ENCODE peak calls at places on chromosomes 5 and 9, in six cellular contexts. One of them, this sample, is unnamed. For H3K4me1, the result is how much of the 10 kb centered on the place peaks cover.

GRCh38 chr9:93252781-93253530 is 69.0 kb downstream of the WNK2 start:
- DNase-seq in upper lobe of right lung: peak
- DNase-seq in body of pancreas: peak
- DNase-seq in Peyer's patch: no peak
- DNase-seq in heart left ventricle: peak
- DNase-seq in GM12878: no peak
- DNase-seq in this sample: no peak

GRCh38 chr9:70043689-70044449 is at the start of gene MAMDC2:
- DNase-seq in upper lobe of right lung: peak
- DNase-seq in Peyer's patch: no peak
- DNase-seq in heart left ventricle: peak
- DNase-seq in body of pancreas: peak
- DNase-seq in GM12878: no peak
- DNase-seq in this sample: peak

GRCh38 chr5:34998058-34998789 is 49.5 kb downstream of the AGXT2 start:
- DNase-seq in upper lobe of right lung: no peak
- DNase-seq in GM12878: no peak
- DNase-seq in heart left ventricle: peak
- DNase-seq in body of pancreas: no peak
- DNase-seq in Peyer's patch: no peak
- DNase-seq in this sample: no peak

GRCh38 chr9:93668261-93668871 is 92.0 kb downstream of the PHF2 start:
- DNase-seq in body of pancreas: peak
- DNase-seq in upper lobe of right lung: peak
- DNase-seq in Peyer's patch: peak
- DNase-seq in heart left ventricle: peak
- DNase-seq in GM12878: no peak
- DNase-seq in this sample: no peak

GRCh38 chr5:129724647-129725046 is 23.2 kb upstream of the MINAR2 start:
- DNase-seq in body of pancreas: no peak
- DNase-seq in Peyer's patch: no peak
- DNase-seq in upper lobe of right lung: no peak
- DNase-seq in heart left ventricle: no peak
- DNase-seq in GM12878: no peak
- DNase-seq in this sample: no peak

GRCh38 chr5:100406640-100407039 is 128.5 kb upstream of the FAM174A start:
- DNase-seq in GM12878: no peak
- DNase-seq in Peyer's patch: no peak
- DNase-seq in upper lobe of right lung: no peak
- DNase-seq in heart left ventricle: no peak
- DNase-seq in body of pancreas: no peak
- DNase-seq in this sample: no peak

GRCh38 chr5:151686673-151687378 is at the start of gene SPARC:
- DNase-seq in upper lobe of right lung: peak
- DNase-seq in heart left ventricle: peak
- DNase-seq in Peyer's patch: peak
- DNase-seq in GM12878: no peak
- DNase-seq in body of pancreas: peak
- DNase-seq in this sample: peak

GRCh38 chr9:127561491-127562270 is 50.4 kb upstream of the STXBP1 start:
- DNase-seq in GM12878: no peak
- DNase-seq in Peyer's patch: no peak
- DNase-seq in body of pancreas: peak
- DNase-seq in heart left ventricle: peak
- DNase-seq in upper lobe of right lung: peak
- DNase-seq in this sample: no peak

GRCh38 chr5:154071799-154072781 is 33.3 kb downstream of the MFAP3 start:
- DNase-seq in upper lobe of right lung: peak
- DNase-seq in body of pancreas: peak
- DNase-seq in heart left ventricle: peak
- DNase-seq in GM12878: peak
- DNase-seq in Peyer's patch: peak
- DNase-seq in this sample: peak

GRCh38 chr5:177371705-177372533 is 12.3 kb upstream of the SLC34A1 start:
- DNase-seq in GM12878: no peak
- DNase-seq in Peyer's patch: no peak
- DNase-seq in heart left ventricle: no peak
- DNase-seq in upper lobe of right lung: no peak
- DNase-seq in body of pancreas: no peak
- DNase-seq in this sample: no peak

GRCh38 chr5:177370488-177371119 is 12.9 kb downstream of the RGS14 start:
- DNase-seq in body of pancreas: peak
- DNase-seq in GM12878: no peak
- DNase-seq in Peyer's patch: peak
- DNase-seq in heart left ventricle: peak
- DNase-seq in upper lobe of right lung: peak
- DNase-seq in this sample: peak

GRCh38 chr5:177372534-177372896 is 11.7 kb upstream of the SLC34A1 start:
- DNase-seq in Peyer's patch: peak
- DNase-seq in body of pancreas: no peak
- DNase-seq in heart left ventricle: no peak
- DNase-seq in upper lobe of right lung: no peak
- DNase-seq in GM12878: no peak
- DNase-seq in this sample: no peak

GRCh38 chr5:177369913-177370487 is 12.3 kb downstream of the RGS14 start:
- DNase-seq in body of pancreas: peak
- DNase-seq in heart left ventricle: no peak
- DNase-seq in Peyer's patch: no peak
- DNase-seq in GM12878: no peak
- DNase-seq in upper lobe of right lung: no peak
- DNase-seq in this sample: no peak

GRCh38 chr5:177371120-177371537 is 13.1 kb upstream of the SLC34A1 start:
- DNase-seq in heart left ventricle: no peak
- DNase-seq in GM12878: no peak
- DNase-seq in upper lobe of right lung: no peak
- DNase-seq in body of pancreas: peak
- DNase-seq in Peyer's patch: no peak
- DNase-seq in this sample: no peak
- H3K4me1 ChIP-seq in heart left ventricle: under half
- H3K4me1 ChIP-seq in GM12878: under half
- H3K4me1 ChIP-seq in upper lobe of right lung: under half
- H3K4me1 ChIP-seq in body of pancreas: half or more
- H3K4me1 ChIP-seq in Peyer's patch: under half
- H3K4me1 ChIP-seq in this sample: under half

DNA sequence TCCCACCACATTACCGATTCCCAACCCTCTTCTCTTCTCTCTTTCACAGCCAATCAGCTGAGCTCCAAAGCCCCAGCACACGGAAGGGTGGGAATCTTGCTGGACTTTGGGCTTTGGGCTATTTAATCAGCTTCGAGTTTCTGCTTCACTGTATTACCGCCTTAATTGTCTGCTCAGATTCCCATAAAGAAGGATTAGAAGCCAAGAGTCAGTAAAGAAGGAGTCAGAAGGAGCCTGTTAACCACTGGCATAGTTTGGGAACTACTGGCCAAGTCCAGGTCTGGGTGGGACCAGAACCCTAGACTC is 4.4 kb downstream of the SPRY4 start:
- DNase-seq in heart left ventricle: no peak
- DNase-seq in Peyer's patch: no peak
- DNase-seq in GM12878: no peak
- DNase-seq in upper lobe of right lung: no peak
- DNase-seq in body of pancreas: no peak
- DNase-seq in this sample: no peak
- H3K4me1 ChIP-seq in heart left ventricle: half or more
- H3K4me1 ChIP-seq in Peyer's patch: under half
- H3K4me1 ChIP-seq in GM12878: under half
- H3K4me1 ChIP-seq in upper lobe of right lung: half or more
- H3K4me1 ChIP-seq in body of pancreas: under half
- H3K4me1 ChIP-seq in this sample: under half

GRCh38 chr9:87613265-87614111 is 112.4 kb upstream of the CTSL start:
- DNase-seq in GM12878: peak
- DNase-seq in body of pancreas: no peak
- DNase-seq in Peyer's patch: no peak
- DNase-seq in heart left ventricle: no peak
- DNase-seq in upper lobe of right lung: no peak
- DNase-seq in this sample: no peak
- H3K4me1 ChIP-seq in GM12878: under half
- H3K4me1 ChIP-seq in body of pancreas: under half
- H3K4me1 ChIP-seq in Peyer's patch: under half
- H3K4me1 ChIP-seq in heart left ventricle: under half
- H3K4me1 ChIP-seq in upper lobe of right lung: half or more
- H3K4me1 ChIP-seq in this sample: under half

GRCh38 chr9:85200726-85201402 is 531.3 kb downstream of the NTRK2 start:
- DNase-seq in body of pancreas: peak
- DNase-seq in upper lobe of right lung: no peak
- DNase-seq in heart left ventricle: no peak
- DNase-seq in GM12878: no peak
- DNase-seq in Peyer's patch: no peak
- DNase-seq in this sample: no peak

GRCh38 chr9:85202596-85202995 is 533.1 kb downstream of the NTRK2 start:
- DNase-seq in GM12878: no peak
- DNase-seq in heart left ventricle: no peak
- DNase-seq in Peyer's patch: no peak
- DNase-seq in body of pancreas: no peak
- DNase-seq in upper lobe of right lung: no peak
- DNase-seq in this sample: no peak
- H3K4me1 ChIP-seq in GM12878: under half
- H3K4me1 ChIP-seq in heart left ventricle: under half
- H3K4me1 ChIP-seq in Peyer's patch: under half
- H3K4me1 ChIP-seq in body of pancreas: under half
- H3K4me1 ChIP-seq in upper lobe of right lung: under half
- H3K4me1 ChIP-seq in this sample: under half

GRCh38 chr5:133890308-133890707 is 78.1 kb downstream of the C5orf15 start:
- DNase-seq in upper lobe of right lung: no peak
- DNase-seq in heart left ventricle: no peak
- DNase-seq in Peyer's patch: no peak
- DNase-seq in GM12878: no peak
- DNase-seq in body of pancreas: no peak
- DNase-seq in this sample: no peak

GRCh38 chr5:133888625-133888991 is 79.8 kb downstream of the C5orf15 start:
- DNase-seq in body of pancreas: no peak
- DNase-seq in upper lobe of right lung: peak
- DNase-seq in heart left ventricle: no peak
- DNase-seq in GM12878: no peak
- DNase-seq in Peyer's patch: no peak
- DNase-seq in this sample: no peak

GRCh38 chr5:133890776-133891280 is 77.6 kb downstream of the C5orf15 start:
- DNase-seq in GM12878: no peak
- DNase-seq in heart left ventricle: no peak
- DNase-seq in body of pancreas: no peak
- DNase-seq in upper lobe of right lung: peak
- DNase-seq in Peyer's patch: no peak
- DNase-seq in this sample: no peak

GRCh38 chr5:133891390-133891789 is 77.0 kb downstream of the C5orf15 start:
- DNase-seq in Peyer's patch: no peak
- DNase-seq in heart left ventricle: no peak
- DNase-seq in upper lobe of right lung: peak
- DNase-seq in body of pancreas: no peak
- DNase-seq in GM12878: no peak
- DNase-seq in this sample: no peak

GRCh38 chr5:133889271-133889905 is 79.0 kb downstream of the C5orf15 start:
- DNase-seq in upper lobe of right lung: peak
- DNase-seq in body of pancreas: no peak
- DNase-seq in GM12878: no peak
- DNase-seq in heart left ventricle: no peak
- DNase-seq in Peyer's patch: no peak
- DNase-seq in this sample: no peak
- H3K4me1 ChIP-seq in upper lobe of right lung: under half
- H3K4me1 ChIP-seq in body of pancreas: under half
- H3K4me1 ChIP-seq in GM12878: under half
- H3K4me1 ChIP-seq in heart left ventricle: under half
- H3K4me1 ChIP-seq in Peyer's patch: under half
- H3K4me1 ChIP-seq in this sample: under half

GRCh38 chr5:141523991-141524390 is 35.1 kb downstream of the PCDHGC5 start:
- DNase-seq in upper lobe of right lung: no peak
- DNase-seq in body of pancreas: no peak
- DNase-seq in GM12878: no peak
- DNase-seq in Peyer's patch: no peak
- DNase-seq in heart left ventricle: no peak
- DNase-seq in this sample: no peak
- H3K4me1 ChIP-seq in upper lobe of right lung: half or more
- H3K4me1 ChIP-seq in body of pancreas: under half
- H3K4me1 ChIP-seq in GM12878: under half
- H3K4me1 ChIP-seq in Peyer's patch: under half
- H3K4me1 ChIP-seq in heart left ventricle: half or more
- H3K4me1 ChIP-seq in this sample: under half

This sample was measured in HAP-1.